ENCODE peak calls at places on chromosome 21, in five cellular contexts. Y, F, U, M and O are unnamed samples.

GRCh38 chr21:28828981-28829380 is 163.7 kb downstream of the LTN1 start:
- DNase-seq in Y (no peak), F (no peak), U (no peak), M (no peak), O (no peak)

GRCh38 chr21:46003575-46004007 is 22.0 kb downstream of the COL6A1 start:
- DNase-seq in Y (no peak), F (no peak), U (no peak), M (no peak), O (no peak)

GRCh38 chr21:45386336-45386727 is 18.6 kb upstream of the COL18A1 start:
- DNase-seq in Y (no peak), F (no peak), U (no peak), M (no peak), O (no peak)

GRCh38 chr21:43880111-43880985 is 15.3 kb downstream of the AGPAT3 start:
- DNase-seq in Y (no peak), F (peak), U (no peak), M (no peak), O (peak)

GRCh38 chr21:35861656-35862055 is 198.7 kb downstream of the SETD4 start:
- DNase-seq in Y (no peak), F (no peak), U (no peak), M (no peak), O (no peak)

GRCh38 chr21:37463083-37463780 is 96.7 kb downstream of the DYRK1A start:
- DNase-seq in Y (peak), F (peak), U (peak), M (no peak), O (peak)

GRCh38 chr21:35719105-35719504 is 341.2 kb downstream of the SETD4 start:
- DNase-seq in Y (no peak), F (no peak), U (no peak), M (no peak), O (no peak)

GRCh38 chr21:44444286-44444931 is 10.9 kb upstream of the LRRC3 start:
- DNase-seq in Y (no peak), F (no peak), U (no peak), M (no peak), O (no peak)